ENCODE peak calls at places on chromosome 18, in six cellular contexts. F is neural progenitor cell; A is CD8-positive, alpha-beta T cell; Q is uterus; C is spleen; R is hepatocyte. U is an unnamed sample. For H3K4me1 and H3K36me3, the result is how much of the 10 kb centered on the place peaks cover.

GRCh38 chr18:54020346-54020745 is 204.1 kb downstream of the MBD2 start:
- DNase-seq in F (no peak), A (no peak), Q (no peak), C (no peak), R (no peak), U (no peak)

GRCh38 chr18:6476880-6477279 is 62.2 kb upstream of the L3MBTL4 start:
- DNase-seq in F (no peak), A (no peak), Q (no peak), C (no peak), R (no peak), U (no peak)

GRCh38 chr18:58277457-58277739 is 233.4 kb downstream of the NEDD4L start:
- DNase-seq in F (no peak), A (no peak), Q (no peak), C (no peak), R (no peak), U (no peak)

GRCh38 chr18:44599409-44599808 is 81.3 kb upstream of the SETBP1 start:
- DNase-seq in F (no peak), A (no peak), Q (no peak), C (no peak), R (peak), U (no peak)

GRCh38 chr18:46563317-46563716 is 93.7 kb downstream of the LOXHD1 start:
- DNase-seq in F (peak), A (no peak), Q (no peak), C (no peak), R (no peak), U (no peak)

GRCh38 chr18:45522371-45522770 is 92.9 kb upstream of the SLC14A2 start:
- DNase-seq in F (no peak), A (no peak), Q (no peak), C (no peak), R (no peak), U (no peak)

GRCh38 chr18:63951302-63951705 is 2.2 kb downstream of the HMSD start:
- DNase-seq in F (no peak), A (no peak), Q (no peak), C (no peak), R (no peak), U (no peak)

GRCh38 chr18:1480309-1480708 is 575.6 kb downstream of the ADCYAP1 start:
- DNase-seq in F (no peak), A (no peak), Q (no peak), C (no peak), R (no peak), U (no peak)

GRCh38 chr18:79680100-79680879 is 687 bp downstream of the CTDP1 start:
- DNase-seq in F (peak), A (peak), Q (no peak), C (peak), R (peak), U (peak)

GRCh38 chr18:58527116-58528010 is 101.5 kb downstream of the ALPK2 start:
- DNase-seq in F (no peak), A (no peak), Q (no peak), C (no peak), R (peak), U (no peak)

GRCh38 chr18:41391616-41392610 is 563.1 kb upstream of the PIK3C3 start:
- DNase-seq in F (peak), A (no peak), Q (no peak), C (no peak), R (peak), U (no peak)

GRCh38 chr18:14947482-14948162 is 199.7 kb downstream of the ANKRD30B start:
- DNase-seq in F (no peak), A (no peak), Q (no peak), C (no peak), R (no peak), U (no peak)

GRCh38 chr18:57801379-57802165 is 1.5 kb downstream of the ATP8B1 start:
- DNase-seq in F (peak), A (no peak), Q (no peak), C (no peak), R (peak), U (no peak)

GRCh38 chr18:55781481-55781957 is 193.5 kb upstream of the TCF4 start:
- DNase-seq in F (peak), A (no peak), Q (peak), C (no peak), R (peak), U (no peak)

GRCh38 chr18:61831071-61831470 is 61.7 kb downstream of the RNF152 start:
- DNase-seq in F (no peak), A (no peak), Q (no peak), C (no peak), R (peak), U (no peak)

GRCh38 chr18:31929273-31929672 is 13.7 kb downstream of the TRAPPC8 start:
- DNase-seq in F (no peak), A (no peak), Q (no peak), C (no peak), R (no peak), U (no peak)

GRCh38 chr18:63271881-63272299 is 47.7 kb downstream of the BCL2 start:
- DNase-seq in F (no peak), A (no peak), Q (no peak), C (no peak), R (no peak), U (no peak)

GRCh38 chr18:9429662-9429993 is 45.7 kb upstream of the RALBP1 start:
- DNase-seq in F (no peak), A (no peak), Q (no peak), C (no peak), R (no peak), U (no peak)

GRCh38 chr18:9734189-9734588 is 26.1 kb downstream of the RAB31 start:
- DNase-seq in F (no peak), A (peak), Q (no peak), C (no peak), R (peak), U (no peak)

GRCh38 chr18:67104700-67105284 is 411.7 kb downstream of the DSEL start:
- DNase-seq in F (peak), A (no peak), Q (no peak), C (no peak), R (peak), U (no peak)

GRCh38 chr18:73099759-73100158 is 232.0 kb upstream of the NETO1 start:
- DNase-seq in F (no peak), A (no peak), Q (no peak), C (no peak), R (no peak), U (no peak)

GRCh38 chr18:47184419-47185050 is 8.4 kb upstream of the IER3IP1 start:
- DNase-seq in F (peak), A (no peak), Q (peak), C (no peak), R (peak), U (no peak)

GRCh38 chr18:46629356-46629755 is 27.7 kb downstream of the LOXHD1 start:
- DNase-seq in F (no peak), A (no peak), Q (no peak), C (no peak), R (no peak), U (no peak)

GRCh38 chr18:13612111-13612997 is 114.0 kb downstream of the FAM210A start:
- DNase-seq in F (no peak), A (peak), Q (no peak), C (peak), R (no peak), U (peak)

GRCh38 chr18:3305933-3306332 is 44.0 kb downstream of the MYL12B start:
- DNase-seq in F (no peak), A (no peak), Q (no peak), C (no peak), R (peak), U (no peak)

GRCh38 chr18:78138993-78139496 is 840.6 kb upstream of the SALL3 start:
- DNase-seq in F (peak), A (no peak), Q (no peak), C (no peak), R (no peak), U (no peak)

GRCh38 chr18:34773961-34774754 is 64.1 kb downstream of the DTNA start:
- DNase-seq in F (no peak), A (no peak), Q (peak), C (no peak), R (peak), U (no peak)

GRCh38 chr18:79867666-79868065 is 69.9 kb downstream of the KCNG2 start:
- DNase-seq in F (no peak), A (no peak), Q (no peak), C (peak), R (no peak), U (no peak)

GRCh38 chr18:43013489-43013888 is 102.0 kb downstream of the RIT2 start:
- DNase-seq in F (no peak), A (no peak), Q (no peak), C (no peak), R (no peak), U (no peak)

GRCh38 chr18:22348521-22349316 is 69.0 kb downstream of the CTAGE1 start:
- DNase-seq in F (peak), A (peak), Q (peak), C (peak), R (peak), U (no peak)

GRCh38 chr18:2139676-2140075 is 431.6 kb downstream of the METTL4 start:
- DNase-seq in F (no peak), A (no peak), Q (no peak), C (no peak), R (no peak), U (no peak)

GRCh38 chr18:986071-986470 is 81.4 kb downstream of the ADCYAP1 start:
- DNase-seq in F (peak), A (no peak), Q (no peak), C (no peak), R (no peak), U (no peak)

GRCh38 chr18:74200780-74201179 is 52.5 kb downstream of the TIMM21 start:
- DNase-seq in F (no peak), A (no peak), Q (no peak), C (no peak), R (no peak), U (no peak)
- H3K4me1 ChIP-seq in F (under half), A (under half), Q (under half), C (under half), R (under half), U (under half)

GRCh38 chr18:68699043-68699442 is 15.9 kb downstream of the TMX3 start:
- DNase-seq in F (no peak), A (no peak), Q (no peak), C (no peak), R (no peak), U (no peak)
- H3K36me3 ChIP-seq in F (under half), A (under half), Q (under half), C (half or more), R (under half), U (under half)

GRCh38 chr18:76453057-76453561 is 41.9 kb downstream of the ZNF516 start:
- DNase-seq in F (no peak), A (no peak), Q (no peak), C (no peak), R (no peak), U (no peak)
- H3K4me1 ChIP-seq in F (half or more), A (under half), Q (under half), C (half or more), R (half or more), U (under half)

DNA sequence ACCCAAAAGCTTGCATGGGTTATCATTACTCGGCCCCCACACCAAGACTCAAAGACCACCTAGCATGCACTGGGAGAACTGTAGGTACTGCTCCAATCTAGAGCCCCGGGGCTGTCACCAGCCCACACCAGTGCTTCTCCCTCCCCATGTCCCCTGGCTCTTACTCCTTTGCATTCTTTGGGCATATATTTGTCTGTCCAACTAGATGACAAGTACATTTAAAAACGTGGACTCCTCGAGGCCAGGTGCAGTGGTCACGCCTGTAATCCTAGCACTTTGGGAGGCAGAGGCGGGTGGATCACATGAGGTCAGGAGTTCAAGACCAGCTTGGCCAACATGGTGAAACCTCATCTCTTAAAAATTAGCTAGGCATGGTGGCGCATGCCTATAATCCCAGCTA is 7.8 kb downstream of the AFG3L2 start:
- DNase-seq in F (no peak), A (no peak), Q (no peak), C (no peak), R (no peak), U (no peak)
- H3K36me3 ChIP-seq in F (under half), A (under half), Q (under half), C (half or more), R (under half), U (under half)

GRCh38 chr18:36888778-36889177 is 59.9 kb downstream of the KIAA1328 start:
- DNase-seq in F (no peak), A (no peak), Q (no peak), C (no peak), R (no peak), U (no peak)
- H3K4me1 ChIP-seq in F (under half), A (under half), Q (under half), C (under half), R (under half), U (under half)

DNA sequence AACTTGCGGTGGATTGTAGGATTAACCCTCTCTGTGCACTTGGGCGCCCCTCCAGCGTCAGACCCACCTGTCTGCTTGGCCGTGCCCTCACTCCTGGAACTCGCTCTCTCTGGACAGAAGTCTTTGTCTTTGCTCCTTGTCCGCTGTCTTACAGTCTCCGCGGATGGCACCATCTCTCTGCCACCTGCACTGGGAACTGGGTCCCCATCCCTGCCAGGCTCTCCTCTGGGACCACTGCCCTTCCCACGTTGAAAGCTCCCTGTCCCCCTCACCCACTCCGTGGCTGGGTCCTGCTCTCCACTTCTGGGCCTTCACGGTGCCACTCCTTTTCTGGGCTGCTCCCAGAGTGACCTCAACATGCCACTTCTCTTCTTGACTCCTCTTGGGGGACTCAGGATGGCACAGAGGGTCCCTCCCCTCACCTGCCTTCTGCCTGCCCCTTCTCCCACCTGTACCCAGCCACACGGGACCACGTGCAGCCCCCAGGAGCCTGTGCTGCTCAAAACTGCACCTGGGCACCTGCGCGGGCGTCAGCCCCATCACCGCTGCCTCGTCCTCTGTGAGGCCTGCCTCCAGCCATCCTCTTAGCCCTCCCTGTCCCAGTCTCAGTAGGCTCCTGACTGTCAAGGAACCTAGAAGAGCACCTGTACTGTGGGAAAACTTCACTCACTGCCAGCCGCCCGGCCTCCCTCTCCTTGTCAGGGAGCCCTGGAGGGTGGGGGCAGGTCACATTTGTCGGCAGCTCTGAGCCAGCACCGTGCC is 11.1 kb downstream of the CNDP2 start:
- DNase-seq in F (no peak), A (no peak), Q (no peak), C (peak), R (no peak), U (no peak)
- H3K36me3 ChIP-seq in F (under half), A (half or more), Q (under half), C (half or more), R (under half), U (under half)

GRCh38 chr18:49628119-49628518 is 66.3 kb downstream of the LIPG start:
- DNase-seq in F (no peak), A (peak), Q (no peak), C (no peak), R (no peak), U (no peak)
- H3K4me1 ChIP-seq in F (under half), A (under half), Q (under half), C (under half), R (under half), U (under half)